ENCODE peak calls at places on chromosomes 1 and 21, in four cellular contexts. U, M, C and G are unnamed samples.

GRCh38 chr1:179302076-179302475 is 8.5 kb downstream of the SOAT1 start:
- DNase-seq in M (no peak), C (no peak), U (no peak), G (no peak)

GRCh38 chr1:44643721-44644330 is 30.5 kb downstream of the TMEM53 start:
- DNase-seq in U (no peak), M (no peak), C (no peak), G (no peak)

GRCh38 chr1:44276006-44276405 is 62.7 kb downstream of the DMAP1 start:
- DNase-seq in U (no peak), M (peak; percentile 9), C (no peak), G (no peak)

GRCh38 chr1:13766906-13767564 is 67.0 kb downstream of the PRDM2 start:
- DNase-seq in C (no peak), M (no peak), U (no peak), G (no peak)

GRCh38 chr1:33241866-33242265 is 14.4 kb upstream of the ZNF362 start:
- DNase-seq in U (no peak), M (no peak), C (no peak), G (no peak)

GRCh38 chr1:95226781-95227660 is 7.0 kb upstream of the RWDD3 start:
- DNase-seq in M (no peak), C (no peak), U (no peak), G (no peak)

GRCh38 chr21:36470294-36470693 is 9.6 kb downstream of the CLDN14 start:
- DNase-seq in M (no peak), U (no peak), C (no peak), G (no peak)

GRCh38 chr1:182784556-182785171 is 4.9 kb upstream of the NPL start:
- DNase-seq in M (peak; percentile 40), C (no peak), U (no peak), G (no peak)

DNA sequence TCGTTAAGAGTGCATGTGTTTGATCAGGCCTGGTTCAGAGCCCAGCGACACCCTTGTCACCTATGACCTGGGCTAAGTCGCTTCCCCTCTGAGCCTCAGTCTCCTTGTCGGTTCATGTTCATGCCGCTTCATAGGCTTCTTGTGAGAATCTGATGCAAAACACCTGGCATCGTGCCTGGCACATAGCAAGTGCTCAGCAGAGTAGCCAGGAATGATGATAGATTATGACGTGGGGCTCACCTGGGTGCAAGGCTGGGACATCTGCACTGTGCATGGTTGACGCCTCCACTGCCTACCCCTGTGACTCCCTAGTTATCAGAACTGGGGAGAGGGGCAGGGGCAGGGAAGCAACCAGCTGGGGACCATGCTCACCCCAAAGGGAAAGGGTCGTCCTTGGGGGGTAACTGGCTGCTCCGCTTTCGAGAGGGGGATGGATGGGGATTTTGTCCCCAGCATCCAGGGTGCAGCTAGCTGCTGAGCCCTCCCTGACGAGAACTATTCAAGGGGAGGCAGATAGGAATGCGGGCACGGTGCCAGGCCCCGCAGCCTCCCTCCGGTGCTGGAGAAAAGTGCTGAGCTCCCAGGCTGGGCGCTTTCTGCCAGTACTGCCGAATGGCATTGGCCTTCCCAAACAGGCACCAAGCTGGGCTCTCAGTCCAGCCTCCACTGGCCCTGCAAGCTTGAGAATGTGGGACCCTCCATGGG is 9.3 kb downstream of the EFHD2 start:
- DNase-seq in C (no peak), M (peak; percentile 48), U (peak; percentile 68), G (peak; percentile 22)
- H3K4me1 ChIP-seq in C (no peaks in the 10 kb centered on the region), M (peaks cover 45% of the 10 kb centered on the region), U (peaks cover 92% of the 10 kb centered on the region), G (peaks cover 18% of the 10 kb centered on the region)

GRCh38 chr1:242203290-242203689 is 204.4 kb upstream of the MAP1LC3C start:
- DNase-seq in C (no peak), U (no peak), M (no peak), G (no peak)
- H3K4me1 ChIP-seq in C (no peaks in the 10 kb centered on the region), U (no peaks in the 10 kb centered on the region), M (no peaks in the 10 kb centered on the region), G (no peaks in the 10 kb centered on the region)

GRCh38 chr1:54337034-54337433 is 69.2 kb downstream of the SSBP3 start:
- DNase-seq in C (no peak), M (no peak), U (no peak), G (no peak)
- H3K4me1 ChIP-seq in C (peaks cover 14% of the 10 kb centered on the region), M (peaks cover 31% of the 10 kb centered on the region), U (peaks cover 43% of the 10 kb centered on the region), G (peaks cover 71% of the 10 kb centered on the region)

GRCh38 chr1:226405411-226405988 is 2.4 kb downstream of the PARP1 start:
- DNase-seq in C (no peak), U (no peak), M (no peak), G (no peak)
- H3K4me1 ChIP-seq in C (peaks cover 25% of the 10 kb centered on the region), U (peaks cover 49% of the 10 kb centered on the region), M (peaks cover 20% of the 10 kb centered on the region), G (peaks cover 45% of the 10 kb centered on the region)

GRCh38 chr1:112440574-112440973 is 44.6 kb downstream of the CTTNBP2NL start:
- DNase-seq in U (no peak), C (no peak), M (peak; percentile 63), G (no peak)
- H3K4me1 ChIP-seq in U (peaks cover 11% of the 10 kb centered on the region), C (peaks cover 9% of the 10 kb centered on the region), M (peaks cover 64% of the 10 kb centered on the region), G (no peaks in the 10 kb centered on the region)

GRCh38 chr1:65832296-65832695 is 39.6 kb downstream of the PDE4B start:
- DNase-seq in M (no peak), U (no peak), C (no peak), G (no peak)

GRCh38 chr1:65840683-65841082 is 48.0 kb downstream of the PDE4B start:
- DNase-seq in C (no peak), M (no peak), U (no peak), G (no peak)

DNA sequence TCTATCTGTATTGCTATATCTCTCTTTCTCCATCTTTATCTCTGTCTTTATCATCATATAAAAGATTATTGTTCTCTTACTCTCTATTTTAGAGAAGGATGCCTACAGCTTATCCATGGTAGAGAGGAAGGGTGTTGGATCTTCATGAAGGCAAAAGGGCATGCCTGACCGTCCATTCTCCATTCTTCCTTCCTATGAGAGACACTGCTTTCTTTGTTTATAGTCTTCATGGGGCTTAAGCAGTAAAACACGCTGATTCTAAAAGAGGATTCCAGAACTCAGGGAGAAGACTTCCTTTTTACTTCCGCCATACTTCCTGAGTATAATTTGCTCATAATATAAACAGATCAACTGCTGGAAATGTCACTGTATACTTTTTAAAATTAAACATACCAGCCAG is 44.0 kb downstream of the PDE4B start:
- DNase-seq in M (no peak), C (no peak), U (no peak), G (no peak)
- H3K4me1 ChIP-seq in M (peaks cover 4% of the 10 kb centered on the region), C (no peaks in the 10 kb centered on the region), U (no peaks in the 10 kb centered on the region), G (no peaks in the 10 kb centered on the region)

DNA sequence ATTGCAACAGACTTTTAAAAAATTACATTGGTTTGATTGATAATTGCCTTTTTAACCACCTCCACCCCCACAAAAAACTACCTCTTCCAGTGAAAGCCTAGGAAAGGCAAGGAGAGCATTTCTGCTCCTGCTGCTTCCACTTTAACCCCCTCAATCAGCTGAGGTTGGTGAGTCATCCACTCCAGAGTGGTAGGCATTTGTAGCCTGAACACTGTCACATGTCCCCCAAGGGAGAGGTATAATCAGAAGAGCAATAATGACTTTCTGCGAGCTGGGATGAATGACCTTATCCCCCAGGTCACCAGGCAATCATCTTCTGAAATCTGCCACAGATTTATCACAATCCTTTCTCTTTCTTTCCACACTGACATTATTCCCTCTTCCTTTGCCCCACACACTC is 126.6 kb upstream of the CAMK1G start:
- DNase-seq in M (no peak), C (peak; percentile 41), U (no peak), G (no peak)
- H3K4me1 ChIP-seq in M (no peaks in the 10 kb centered on the region), C (no peaks in the 10 kb centered on the region), U (no peaks in the 10 kb centered on the region), G (no peaks in the 10 kb centered on the region)